ENCODE peak calls at places on chromosomes 1 and 21, in six cellular contexts. One of them, this sample, is unnamed.

GRCh38 chr1:22825790-22826189 is 115.2 kb downstream of the EPHB2 start:
- DNase-seq in uterus: no peak
- DNase-seq in fibroblast of lung: no peak
- DNase-seq in A549: no peak
- DNase-seq in ovary: no peak
- DNase-seq in esophagus squamous epithelium: no peak
- DNase-seq in this sample: no peak

GRCh38 chr1:111813440-111814304 is 58.0 kb downstream of the DDX20 start:
- DNase-seq in uterus: no peak
- DNase-seq in fibroblast of lung: no peak
- DNase-seq in A549: no peak
- DNase-seq in ovary: no peak
- DNase-seq in esophagus squamous epithelium: no peak
- DNase-seq in this sample: no peak

GRCh38 chr1:117372863-117373412 is 5.7 kb downstream of the MAN1A2 start:
- DNase-seq in uterus: no peak
- DNase-seq in fibroblast of lung: no peak
- DNase-seq in A549: no peak
- DNase-seq in ovary: no peak
- DNase-seq in esophagus squamous epithelium: no peak
- DNase-seq in this sample: no peak

GRCh38 chr1:62386351-62387121 is 50.3 kb upstream of the USP1 start:
- DNase-seq in uterus: no peak
- DNase-seq in fibroblast of lung: peak; percentile 50
- DNase-seq in A549: no peak
- DNase-seq in ovary: no peak
- DNase-seq in esophagus squamous epithelium: no peak
- DNase-seq in this sample: no peak

GRCh38 chr1:6701437-6702153 is at the start of gene DNAJC11:
- DNase-seq in uterus: peak; percentile 87
- DNase-seq in fibroblast of lung: peak; percentile 90
- DNase-seq in A549: peak; percentile 70
- DNase-seq in ovary: peak; percentile 92
- DNase-seq in esophagus squamous epithelium: peak; percentile 18
- DNase-seq in this sample: peak; percentile 31

GRCh38 chr1:94099303-94099702 is 21.6 kb downstream of the ABCA4 start:
- DNase-seq in uterus: no peak
- DNase-seq in fibroblast of lung: no peak
- DNase-seq in A549: no peak
- DNase-seq in ovary: no peak
- DNase-seq in esophagus squamous epithelium: no peak
- DNase-seq in this sample: no peak

GRCh38 chr1:86155807-86156561 is 588 bp downstream of the COL24A1 start:
- DNase-seq in uterus: peak; percentile 14
- DNase-seq in fibroblast of lung: peak; percentile 75
- DNase-seq in A549: no peak
- DNase-seq in ovary: peak; percentile 53
- DNase-seq in esophagus squamous epithelium: no peak
- DNase-seq in this sample: no peak

GRCh38 chr1:170296642-170297041 is 150.9 kb downstream of the NTMT2 start:
- DNase-seq in uterus: no peak
- DNase-seq in fibroblast of lung: no peak
- DNase-seq in A549: no peak
- DNase-seq in ovary: no peak
- DNase-seq in esophagus squamous epithelium: no peak
- DNase-seq in this sample: no peak

GRCh38 chr1:232963366-232963765 is 13.0 kb downstream of the NTPCR start:
- DNase-seq in uterus: no peak
- DNase-seq in fibroblast of lung: peak; percentile 66
- DNase-seq in A549: no peak
- DNase-seq in ovary: no peak
- DNase-seq in esophagus squamous epithelium: no peak
- DNase-seq in this sample: no peak

GRCh38 chr1:89545264-89546038 is 20.8 kb downstream of the LRRC8B start:
- DNase-seq in uterus: no peak
- DNase-seq in fibroblast of lung: no peak
- DNase-seq in A549: no peak
- DNase-seq in ovary: no peak
- DNase-seq in esophagus squamous epithelium: no peak
- DNase-seq in this sample: no peak

GRCh38 chr1:31977361-31978131 is 36.1 kb upstream of the KHDRBS1 start:
- DNase-seq in uterus: no peak
- DNase-seq in fibroblast of lung: peak; percentile 85
- DNase-seq in A549: peak; percentile 50
- DNase-seq in ovary: no peak
- DNase-seq in esophagus squamous epithelium: no peak
- DNase-seq in this sample: peak; percentile 79

GRCh38 chr1:14926214-14926613 is 227.3 kb upstream of the TMEM51 start:
- DNase-seq in uterus: no peak
- DNase-seq in fibroblast of lung: no peak
- DNase-seq in A549: no peak
- DNase-seq in ovary: no peak
- DNase-seq in esophagus squamous epithelium: no peak
- DNase-seq in this sample: no peak

GRCh38 chr1:115069186-115069585 is 20.1 kb downstream of the TSPAN2 start:
- DNase-seq in uterus: peak; percentile 51
- DNase-seq in fibroblast of lung: no peak
- DNase-seq in A549: no peak
- DNase-seq in ovary: no peak
- DNase-seq in esophagus squamous epithelium: no peak
- DNase-seq in this sample: no peak

GRCh38 chr1:99539131-99539530 is 106.8 kb upstream of the PALMD start:
- DNase-seq in uterus: no peak
- DNase-seq in fibroblast of lung: no peak
- DNase-seq in A549: no peak
- DNase-seq in ovary: no peak
- DNase-seq in esophagus squamous epithelium: no peak
- DNase-seq in this sample: no peak

GRCh38 chr21:44006017-44006624 is 6.0 kb upstream of the TRAPPC10 start:
- DNase-seq in uterus: peak; percentile 67
- DNase-seq in fibroblast of lung: peak; percentile 77
- DNase-seq in A549: peak; percentile 58
- DNase-seq in ovary: no peak
- DNase-seq in esophagus squamous epithelium: no peak
- DNase-seq in this sample: peak; percentile 80

GRCh38 chr1:12324423-12324822 is 94.6 kb downstream of the VPS13D start:
- DNase-seq in uterus: no peak
- DNase-seq in fibroblast of lung: no peak
- DNase-seq in A549: no peak
- DNase-seq in ovary: no peak
- DNase-seq in esophagus squamous epithelium: no peak
- DNase-seq in this sample: no peak
- H3K4me3 ChIP-seq in uterus: no peak overlapping the region
- H3K4me3 ChIP-seq in fibroblast of lung: no peak overlapping the region
- H3K4me3 ChIP-seq in A549: no peak overlapping the region
- H3K4me3 ChIP-seq in ovary: no peak overlapping the region
- H3K4me3 ChIP-seq in esophagus squamous epithelium: no peak overlapping the region
- H3K4me3 ChIP-seq in this sample: no peak overlapping the region

GRCh38 chr1:54980528-54981241 is at the start of gene TMEM61:
- DNase-seq in uterus: no peak
- DNase-seq in fibroblast of lung: no peak
- DNase-seq in A549: no peak
- DNase-seq in ovary: no peak
- DNase-seq in esophagus squamous epithelium: no peak
- DNase-seq in this sample: no peak
- H3K4me3 ChIP-seq in uterus: no peak within 1 kb of the TSS
- H3K4me3 ChIP-seq in fibroblast of lung: peak within 1 kb of the TSS; percentile 8
- H3K4me3 ChIP-seq in A549: peak within 1 kb of the TSS; percentile 57
- H3K4me3 ChIP-seq in ovary: peak within 1 kb of the TSS; percentile 16
- H3K4me3 ChIP-seq in esophagus squamous epithelium: peak within 1 kb of the TSS; percentile 69
- H3K4me3 ChIP-seq in this sample: peak within 1 kb of the TSS; percentile 36

GRCh38 chr21:45478816-45479669 is 63.2 kb downstream of the SLC19A1 start:
- DNase-seq in uterus: no peak
- DNase-seq in fibroblast of lung: no peak
- DNase-seq in A549: no peak
- DNase-seq in ovary: no peak
- DNase-seq in esophagus squamous epithelium: no peak
- DNase-seq in this sample: no peak

GRCh38 chr21:45480701-45481500 is 61.3 kb downstream of the SLC19A1 start:
- DNase-seq in uterus: no peak
- DNase-seq in fibroblast of lung: no peak
- DNase-seq in A549: no peak
- DNase-seq in ovary: no peak
- DNase-seq in esophagus squamous epithelium: no peak
- DNase-seq in this sample: no peak

GRCh38 chr21:45481566-45481965 is 60.7 kb downstream of the SLC19A1 start:
- DNase-seq in uterus: no peak
- DNase-seq in fibroblast of lung: no peak
- DNase-seq in A549: no peak
- DNase-seq in ovary: no peak
- DNase-seq in esophagus squamous epithelium: no peak
- DNase-seq in this sample: no peak

GRCh38 chr21:45478115-45478801 is 64.0 kb downstream of the SLC19A1 start:
- DNase-seq in uterus: peak; percentile 59
- DNase-seq in fibroblast of lung: peak; percentile 72
- DNase-seq in A549: no peak
- DNase-seq in ovary: peak; percentile 74
- DNase-seq in esophagus squamous epithelium: no peak
- DNase-seq in this sample: no peak

GRCh38 chr21:45479691-45480675 is 62.3 kb downstream of the SLC19A1 start:
- DNase-seq in uterus: no peak
- DNase-seq in fibroblast of lung: no peak
- DNase-seq in A549: no peak
- DNase-seq in ovary: no peak
- DNase-seq in esophagus squamous epithelium: no peak
- DNase-seq in this sample: no peak
- H3K4me3 ChIP-seq in uterus: no peak overlapping the region
- H3K4me3 ChIP-seq in fibroblast of lung: no peak overlapping the region
- H3K4me3 ChIP-seq in A549: no peak overlapping the region
- H3K4me3 ChIP-seq in ovary: no peak overlapping the region
- H3K4me3 ChIP-seq in esophagus squamous epithelium: no peak overlapping the region
- H3K4me3 ChIP-seq in this sample: no peak overlapping the region

GRCh38 chr1:189656628-189657027 is 821.0 kb downstream of the BRINP3 start:
- DNase-seq in uterus: no peak
- DNase-seq in fibroblast of lung: no peak
- DNase-seq in A549: no peak
- DNase-seq in ovary: no peak
- DNase-seq in esophagus squamous epithelium: no peak
- DNase-seq in this sample: no peak

GRCh38 chr1:189658381-189658780 is 819.3 kb downstream of the BRINP3 start:
- DNase-seq in uterus: no peak
- DNase-seq in fibroblast of lung: no peak
- DNase-seq in A549: no peak
- DNase-seq in ovary: no peak
- DNase-seq in esophagus squamous epithelium: no peak
- DNase-seq in this sample: no peak

GRCh38 chr1:189659731-189660130 is 817.9 kb downstream of the BRINP3 start:
- DNase-seq in uterus: no peak
- DNase-seq in fibroblast of lung: no peak
- DNase-seq in A549: no peak
- DNase-seq in ovary: no peak
- DNase-seq in esophagus squamous epithelium: no peak
- DNase-seq in this sample: no peak

GRCh38 chr1:189657131-189657530 is 820.5 kb downstream of the BRINP3 start:
- DNase-seq in uterus: no peak
- DNase-seq in fibroblast of lung: no peak
- DNase-seq in A549: no peak
- DNase-seq in ovary: no peak
- DNase-seq in esophagus squamous epithelium: no peak
- DNase-seq in this sample: no peak

GRCh38 chr1:189657715-189658114 is 819.9 kb downstream of the BRINP3 start:
- DNase-seq in uterus: no peak
- DNase-seq in fibroblast of lung: no peak
- DNase-seq in A549: peak; percentile 2
- DNase-seq in ovary: no peak
- DNase-seq in esophagus squamous epithelium: no peak
- DNase-seq in this sample: no peak
- H3K4me3 ChIP-seq in uterus: no peak overlapping the region
- H3K4me3 ChIP-seq in fibroblast of lung: no peak overlapping the region
- H3K4me3 ChIP-seq in A549: no peak overlapping the region
- H3K4me3 ChIP-seq in ovary: no peak overlapping the region
- H3K4me3 ChIP-seq in esophagus squamous epithelium: no peak overlapping the region
- H3K4me3 ChIP-seq in this sample: no peak overlapping the region

This sample was measured in BJ.